ENCODE peak calls at places on chromosomes 2 and 18, in eight cellular contexts. One of them, this sample, is unnamed.
A peak's percentile ranks its signal among the peaks of the same experiment; 100 is the strongest.

GRCh38 chr2:178280261-178280852 is 86.0 kb downstream of the OSBPL6 start:
- DNase-seq in hepatocyte: peak; percentile 24
- DNase-seq in A673: peak; percentile 74
- DNase-seq in tibial artery: no peak
- DNase-seq in sigmoid colon: no peak
- DNase-seq in BE2C: peak; percentile 26
- DNase-seq in spleen: no peak
- DNase-seq in cardiac muscle cell: peak; percentile 68
- DNase-seq in this sample: peak; percentile 51

GRCh38 chr2:112626604-112627059 is 19.1 kb upstream of the SLC20A1 start:
- DNase-seq in hepatocyte: peak; percentile 65
- DNase-seq in A673: peak; percentile 71
- DNase-seq in tibial artery: peak; percentile 41
- DNase-seq in sigmoid colon: peak; percentile 73
- DNase-seq in BE2C: peak; percentile 48
- DNase-seq in spleen: peak; percentile 91
- DNase-seq in cardiac muscle cell: peak; percentile 83
- DNase-seq in this sample: peak; percentile 67

GRCh38 chr2:196538646-196539045 is 100.9 kb upstream of the CCDC150 start:
- DNase-seq in hepatocyte: no peak
- DNase-seq in A673: no peak
- DNase-seq in tibial artery: no peak
- DNase-seq in sigmoid colon: no peak
- DNase-seq in BE2C: no peak
- DNase-seq in spleen: no peak
- DNase-seq in cardiac muscle cell: no peak
- DNase-seq in this sample: no peak

GRCh38 chr2:155109527-155109926 is 411.0 kb downstream of the KCNJ3 start:
- DNase-seq in hepatocyte: no peak
- DNase-seq in A673: no peak
- DNase-seq in tibial artery: no peak
- DNase-seq in sigmoid colon: no peak
- DNase-seq in BE2C: no peak
- DNase-seq in spleen: no peak
- DNase-seq in cardiac muscle cell: no peak
- DNase-seq in this sample: no peak

GRCh38 chr2:29233428-29233827 is 118.2 kb downstream of the CLIP4 start:
- DNase-seq in hepatocyte: peak; percentile 35
- DNase-seq in A673: no peak
- DNase-seq in tibial artery: no peak
- DNase-seq in sigmoid colon: no peak
- DNase-seq in BE2C: no peak
- DNase-seq in spleen: peak; percentile 12
- DNase-seq in cardiac muscle cell: no peak
- DNase-seq in this sample: peak; percentile 47

GRCh38 chr18:50871846-50872245 is 7.1 kb upstream of the ME2 start:
- DNase-seq in hepatocyte: no peak
- DNase-seq in A673: no peak
- DNase-seq in tibial artery: no peak
- DNase-seq in sigmoid colon: no peak
- DNase-seq in BE2C: no peak
- DNase-seq in spleen: no peak
- DNase-seq in cardiac muscle cell: no peak
- DNase-seq in this sample: no peak

GRCh38 chr18:40413160-40413559 is 1541.9 kb upstream of the PIK3C3 start:
- DNase-seq in hepatocyte: peak; percentile 61
- DNase-seq in A673: peak; percentile 23
- DNase-seq in tibial artery: no peak
- DNase-seq in sigmoid colon: no peak
- DNase-seq in BE2C: no peak
- DNase-seq in spleen: no peak
- DNase-seq in cardiac muscle cell: peak; percentile 43
- DNase-seq in this sample: peak; percentile 2

GRCh38 chr2:45055261-45055660 is 46.0 kb upstream of the SIX2 start:
- DNase-seq in hepatocyte: no peak
- DNase-seq in A673: no peak
- DNase-seq in tibial artery: no peak
- DNase-seq in sigmoid colon: no peak
- DNase-seq in BE2C: peak; percentile 72
- DNase-seq in spleen: no peak
- DNase-seq in cardiac muscle cell: no peak
- DNase-seq in this sample: no peak

GRCh38 chr2:202049092-202049728 is 15.6 kb downstream of the FZD7 start:
- DNase-seq in hepatocyte: no peak
- DNase-seq in A673: no peak
- DNase-seq in tibial artery: no peak
- DNase-seq in sigmoid colon: no peak
- DNase-seq in BE2C: no peak
- DNase-seq in spleen: no peak
- DNase-seq in cardiac muscle cell: no peak
- DNase-seq in this sample: no peak

GRCh38 chr2:41791523-41791922 is 256.3 kb upstream of the PKDCC start:
- DNase-seq in hepatocyte: peak; percentile 67
- DNase-seq in A673: peak; percentile 43
- DNase-seq in tibial artery: no peak
- DNase-seq in sigmoid colon: no peak
- DNase-seq in BE2C: no peak
- DNase-seq in spleen: no peak
- DNase-seq in cardiac muscle cell: peak; percentile 58
- DNase-seq in this sample: peak; percentile 59

GRCh38 chr2:219452361-219453317 is 18.0 kb downstream of the SPEG start:
- DNase-seq in hepatocyte: peak; percentile 80
- DNase-seq in A673: no peak
- DNase-seq in tibial artery: peak; percentile 84
- DNase-seq in sigmoid colon: peak; percentile 95
- DNase-seq in BE2C: peak; percentile 93
- DNase-seq in spleen: no peak
- DNase-seq in cardiac muscle cell: peak; percentile 96
- DNase-seq in this sample: no peak

GRCh38 chr2:234198976-234199375 is 148.5 kb downstream of the SPP2 start:
- DNase-seq in hepatocyte: no peak
- DNase-seq in A673: no peak
- DNase-seq in tibial artery: no peak
- DNase-seq in sigmoid colon: no peak
- DNase-seq in BE2C: no peak
- DNase-seq in spleen: no peak
- DNase-seq in cardiac muscle cell: peak; percentile 12
- DNase-seq in this sample: no peak

GRCh38 chr18:67386028-67386427 is 130.5 kb downstream of the DSEL start:
- DNase-seq in hepatocyte: peak; percentile 23
- DNase-seq in A673: no peak
- DNase-seq in tibial artery: no peak
- DNase-seq in sigmoid colon: no peak
- DNase-seq in BE2C: no peak
- DNase-seq in spleen: no peak
- DNase-seq in cardiac muscle cell: peak; percentile 6
- DNase-seq in this sample: peak; percentile 2

GRCh38 chr18:9988665-9989064 is 74.8 kb downstream of the VAPA start:
- DNase-seq in hepatocyte: no peak
- DNase-seq in A673: no peak
- DNase-seq in tibial artery: no peak
- DNase-seq in sigmoid colon: no peak
- DNase-seq in BE2C: no peak
- DNase-seq in spleen: no peak
- DNase-seq in cardiac muscle cell: no peak
- DNase-seq in this sample: no peak

GRCh38 chr18:14784133-14784532 is 36.2 kb downstream of the ANKRD30B start:
- DNase-seq in hepatocyte: no peak
- DNase-seq in A673: no peak
- DNase-seq in tibial artery: no peak
- DNase-seq in sigmoid colon: no peak
- DNase-seq in BE2C: no peak
- DNase-seq in spleen: no peak
- DNase-seq in cardiac muscle cell: no peak
- DNase-seq in this sample: no peak

GRCh38 chr2:76283355-76283754 is 572.6 kb upstream of the GCFC2 start:
- DNase-seq in hepatocyte: peak; percentile 18
- DNase-seq in A673: no peak
- DNase-seq in tibial artery: no peak
- DNase-seq in sigmoid colon: no peak
- DNase-seq in BE2C: no peak
- DNase-seq in spleen: no peak
- DNase-seq in cardiac muscle cell: no peak
- DNase-seq in this sample: no peak
- TF ChIP-seq CTCF in hepatocyte: no peak
- TF ChIP-seq CTCF in A673: no peak
- TF ChIP-seq CTCF in tibial artery: no peak
- TF ChIP-seq CTCF in sigmoid colon: no peak
- TF ChIP-seq CTCF in BE2C: no peak
- TF ChIP-seq CTCF in spleen: no peak
- TF ChIP-seq CTCF in cardiac muscle cell: no peak
- TF ChIP-seq CTCF in this sample: no peak

DNA sequence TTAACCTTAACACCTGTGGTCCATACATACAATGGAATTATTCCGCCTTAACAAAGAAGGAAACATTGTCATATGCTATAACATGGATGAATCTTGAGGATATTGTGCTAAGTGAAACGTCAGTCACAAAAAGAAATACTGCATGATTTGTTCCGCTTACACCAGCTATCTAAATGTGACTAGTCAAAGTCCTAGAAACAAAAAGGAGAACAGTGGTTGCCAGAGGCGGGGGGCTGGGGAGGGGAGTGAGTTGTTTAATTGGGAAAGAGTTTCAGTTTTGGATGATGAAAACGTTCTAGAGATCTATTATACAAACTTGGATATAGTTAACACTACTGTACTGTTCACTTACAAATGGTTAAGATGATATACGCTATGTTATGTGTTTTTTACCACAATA is 72.0 kb downstream of the SPRED2 start:
- DNase-seq in hepatocyte: no peak
- DNase-seq in A673: no peak
- DNase-seq in tibial artery: no peak
- DNase-seq in sigmoid colon: no peak
- DNase-seq in BE2C: no peak
- DNase-seq in spleen: no peak
- DNase-seq in cardiac muscle cell: no peak
- DNase-seq in this sample: no peak
- H3K4me1 ChIP-seq in hepatocyte: peaks cover 32% of the 10 kb centered on the region
- H3K4me1 ChIP-seq in A673: peaks cover 50% of the 10 kb centered on the region
- H3K4me1 ChIP-seq in tibial artery: peaks cover 27% of the 10 kb centered on the region
- H3K4me1 ChIP-seq in sigmoid colon: peaks cover 19% of the 10 kb centered on the region
- H3K4me1 ChIP-seq in BE2C: peaks cover 5% of the 10 kb centered on the region
- H3K4me1 ChIP-seq in spleen: peaks cover 37% of the 10 kb centered on the region
- H3K4me1 ChIP-seq in cardiac muscle cell: peaks cover 16% of the 10 kb centered on the region
- H3K4me1 ChIP-seq in this sample: peaks cover 60% of the 10 kb centered on the region

GRCh38 chr18:79903787-79904356 is 47.6 kb downstream of the SLC66A2 start:
- DNase-seq in hepatocyte: no peak
- DNase-seq in A673: no peak
- DNase-seq in tibial artery: peak; percentile 19
- DNase-seq in sigmoid colon: peak; percentile 50
- DNase-seq in BE2C: no peak
- DNase-seq in spleen: peak; percentile 56
- DNase-seq in cardiac muscle cell: no peak
- DNase-seq in this sample: no peak

GRCh38 chr18:79901665-79902064 is 49.8 kb downstream of the SLC66A2 start:
- DNase-seq in hepatocyte: no peak
- DNase-seq in A673: no peak
- DNase-seq in tibial artery: peak; percentile 11
- DNase-seq in sigmoid colon: no peak
- DNase-seq in BE2C: no peak
- DNase-seq in spleen: peak; percentile 53
- DNase-seq in cardiac muscle cell: no peak
- DNase-seq in this sample: no peak

GRCh38 chr18:79903071-79903635 is 48.3 kb downstream of the SLC66A2 start:
- DNase-seq in hepatocyte: no peak
- DNase-seq in A673: no peak
- DNase-seq in tibial artery: peak; percentile 10
- DNase-seq in sigmoid colon: peak; percentile 57
- DNase-seq in BE2C: no peak
- DNase-seq in spleen: peak; percentile 60
- DNase-seq in cardiac muscle cell: no peak
- DNase-seq in this sample: no peak

GRCh38 chr18:79902075-79902474 is 49.4 kb downstream of the SLC66A2 start:
- DNase-seq in hepatocyte: no peak
- DNase-seq in A673: no peak
- DNase-seq in tibial artery: peak; percentile 16
- DNase-seq in sigmoid colon: peak; percentile 58
- DNase-seq in BE2C: no peak
- DNase-seq in spleen: peak; percentile 55
- DNase-seq in cardiac muscle cell: no peak
- DNase-seq in this sample: no peak

DNA sequence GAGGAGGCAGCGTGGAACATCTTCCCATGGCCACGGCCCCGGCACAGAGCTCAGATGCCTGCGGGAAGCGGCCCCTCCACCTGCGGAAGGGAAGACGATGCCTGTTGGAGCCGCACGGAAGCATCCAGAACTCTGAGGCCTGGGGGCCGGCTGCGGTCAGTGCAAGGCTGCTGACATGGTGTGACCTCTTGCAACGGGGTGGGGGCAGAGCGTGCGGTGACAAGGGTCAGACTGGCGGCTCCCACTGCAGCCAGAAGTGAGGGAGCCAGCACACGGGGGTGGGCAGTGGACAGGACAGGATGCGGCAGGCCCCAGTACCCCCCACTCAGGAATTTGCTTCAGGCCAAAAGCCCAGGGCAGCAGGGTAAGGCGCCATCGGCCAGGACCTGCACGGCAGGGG is 48.8 kb downstream of the SLC66A2 start:
- DNase-seq in hepatocyte: no peak
- DNase-seq in A673: no peak
- DNase-seq in tibial artery: peak; percentile 15
- DNase-seq in sigmoid colon: peak; percentile 48
- DNase-seq in BE2C: no peak
- DNase-seq in spleen: peak; percentile 65
- DNase-seq in cardiac muscle cell: no peak
- DNase-seq in this sample: no peak
- H3K9me3 ChIP-seq in hepatocyte: no peaks in the 10 kb centered on the region
- H3K9me3 ChIP-seq in A673: peaks cover 34% of the 10 kb centered on the region
- H3K9me3 ChIP-seq in tibial artery: peaks cover 34% of the 10 kb centered on the region
- H3K9me3 ChIP-seq in sigmoid colon: peaks cover 5% of the 10 kb centered on the region
- H3K9me3 ChIP-seq in BE2C: no peaks in the 10 kb centered on the region
- H3K9me3 ChIP-seq in spleen: peaks cover 40% of the 10 kb centered on the region
- H3K9me3 ChIP-seq in cardiac muscle cell: no peaks in the 10 kb centered on the region
- H3K9me3 ChIP-seq in this sample: no peaks in the 10 kb centered on the region

GRCh38 chr2:73904952-73905351 is 12.1 kb downstream of the ACTG2 start:
- DNase-seq in hepatocyte: no peak
- DNase-seq in A673: no peak
- DNase-seq in tibial artery: no peak
- DNase-seq in sigmoid colon: no peak
- DNase-seq in BE2C: no peak
- DNase-seq in spleen: no peak
- DNase-seq in cardiac muscle cell: no peak
- DNase-seq in this sample: no peak

GRCh38 chr2:73906847-73907505 is 14.2 kb downstream of the ACTG2 start:
- DNase-seq in hepatocyte: no peak
- DNase-seq in A673: no peak
- DNase-seq in tibial artery: no peak
- DNase-seq in sigmoid colon: peak; percentile 64
- DNase-seq in BE2C: no peak
- DNase-seq in spleen: no peak
- DNase-seq in cardiac muscle cell: no peak
- DNase-seq in this sample: no peak

GRCh38 chr2:73908689-73909652 is 16.2 kb downstream of the ACTG2 start:
- DNase-seq in hepatocyte: no peak
- DNase-seq in A673: peak; percentile 52
- DNase-seq in tibial artery: no peak
- DNase-seq in sigmoid colon: peak; percentile 48
- DNase-seq in BE2C: no peak
- DNase-seq in spleen: no peak
- DNase-seq in cardiac muscle cell: no peak
- DNase-seq in this sample: no peak

GRCh38 chr2:73910873-73911547 is 15.7 kb upstream of the DGUOK start:
- DNase-seq in hepatocyte: no peak
- DNase-seq in A673: no peak
- DNase-seq in tibial artery: no peak
- DNase-seq in sigmoid colon: peak; percentile 55
- DNase-seq in BE2C: no peak
- DNase-seq in spleen: no peak
- DNase-seq in cardiac muscle cell: no peak
- DNase-seq in this sample: no peak

GRCh38 chr2:73907840-73908452 is 15.1 kb downstream of the ACTG2 start:
- DNase-seq in hepatocyte: peak; percentile 23
- DNase-seq in A673: peak; percentile 54
- DNase-seq in tibial artery: no peak
- DNase-seq in sigmoid colon: peak; percentile 69
- DNase-seq in BE2C: peak; percentile 20
- DNase-seq in spleen: no peak
- DNase-seq in cardiac muscle cell: peak; percentile 37
- DNase-seq in this sample: peak; percentile 46
- TF ChIP-seq CTCF in hepatocyte: peak; percentile 21
- TF ChIP-seq CTCF in A673: peak; percentile 46
- TF ChIP-seq CTCF in tibial artery: no peak
- TF ChIP-seq CTCF in sigmoid colon: no peak
- TF ChIP-seq CTCF in BE2C: peak; percentile 40
- TF ChIP-seq CTCF in spleen: peak; percentile 57
- TF ChIP-seq CTCF in cardiac muscle cell: peak; percentile 34
- TF ChIP-seq CTCF in this sample: no peak

This sample was measured in Caco-2.